ENCODE peak calls at places on chromosomes 1 and 21, in four cellular contexts. O is progenitor cell of endocrine pancreas, C is cardiac muscle cell, T is astrocyte of the hippocampus. Z is an unnamed sample.

GRCh38 chr1:198970919-198971318 is 332.1 kb downstream of the PTPRC start:
- DNase-seq in O (no peak), C (peak), T (no peak), Z (no peak)

GRCh38 chr1:228487336-228488106 is at the start of gene RNF187:
- DNase-seq in O (peak), C (no peak), T (no peak), Z (no peak)

GRCh38 chr1:38581396-38581795 is 278.2 kb downstream of the RRAGC start:
- DNase-seq in O (no peak), C (no peak), T (peak), Z (no peak)

GRCh38 chr1:116806245-116806644 is 52.0 kb downstream of the CD2 start:
- DNase-seq in O (no peak), C (no peak), T (peak), Z (no peak)

GRCh38 chr21:14901482-14901958 is 163.3 kb downstream of the NRIP1 start:
- DNase-seq in O (no peak), C (peak), T (peak), Z (no peak)

GRCh38 chr1:113479713-113480676 is 89.7 kb downstream of the MAGI3 start:
- DNase-seq in O (no peak), C (no peak), T (no peak), Z (no peak)

GRCh38 chr1:51627672-51628071 is 10.8 kb downstream of the OSBPL9 start:
- DNase-seq in O (no peak), C (peak), T (peak), Z (peak)

GRCh38 chr1:48761411-48761810 is 15.3 kb downstream of the BEND5 start:
- DNase-seq in O (no peak), C (no peak), T (peak), Z (no peak)

GRCh38 chr1:27773732-27774445 is 870 bp downstream of the STX12 start:
- DNase-seq in O (no peak), C (peak), T (peak), Z (no peak)

GRCh38 chr21:46001821-46002681 is 20.5 kb downstream of the COL6A1 start:
- DNase-seq in O (peak), C (no peak), T (no peak), Z (peak)

GRCh38 chr21:26115346-26115745 is 55.2 kb downstream of the APP start:
- DNase-seq in O (no peak), C (peak), T (peak), Z (no peak)

GRCh38 chr1:9590945-9591668 is 2.4 kb downstream of the TMEM201 start:
- DNase-seq in O (no peak), C (no peak), T (no peak), Z (no peak)

GRCh38 chr1:45187735-45188134 is 18.7 kb downstream of the ZSWIM5 start:
- DNase-seq in O (no peak), C (peak), T (no peak), Z (no peak)

GRCh38 chr1:230867119-230867902 is 1.0 kb downstream of the C1orf198 start:
- DNase-seq in O (no peak), C (no peak), T (peak), Z (no peak)

GRCh38 chr1:163231385-163231784 is 28.7 kb upstream of the RGS5 start:
- DNase-seq in O (no peak), C (peak), T (peak), Z (no peak)

GRCh38 chr21:37862536-37862935 is 53.7 kb downstream of the KCNJ6 start:
- DNase-seq in O (no peak), C (peak), T (peak), Z (peak)

GRCh38 chr21:38380391-38381137 is 117.7 kb downstream of the ERG start:
- DNase-seq in O (no peak), C (peak), T (peak), Z (no peak)

GRCh38 chr1:89598450-89599331 is 34.2 kb upstream of the LRRC8C start:
- DNase-seq in O (no peak), C (peak), T (peak), Z (peak)

GRCh38 chr1:225770586-225771248 is 6.9 kb upstream of the SRP9 start:
- DNase-seq in O (no peak), C (peak), T (no peak), Z (no peak)

GRCh38 chr1:106226550-106226949 is 829.9 kb upstream of the PRMT6 start:
- DNase-seq in O (no peak), C (no peak), T (no peak), Z (no peak)

GRCh38 chr1:10761503-10762152 is 34.8 kb downstream of the CASZ1 start:
- DNase-seq in O (no peak), C (no peak), T (peak), Z (no peak)

GRCh38 chr1:110619412-110620249 is 13.5 kb upstream of the KCNA2 start:
- DNase-seq in O (peak), C (peak), T (peak), Z (peak)

GRCh38 chr1:39652534-39652933 is 13.1 kb upstream of the HEYL start:
- DNase-seq in O (no peak), C (no peak), T (no peak), Z (no peak)

GRCh38 chr1:22710688-22711024 is at the start of gene EPHB2:
- DNase-seq in O (peak), C (no peak), T (peak), Z (peak)

GRCh38 chr1:167683641-167684502 is 37.9 kb upstream of the MPZL1 start:
- DNase-seq in O (no peak), C (peak), T (peak), Z (no peak)